ENCODE peak calls at places on chromosomes 6 and 20, in five cellular contexts. I is K562, R is GM12878, A is HepG2, Y is H1. K is an unnamed sample. For H3K9me3, the result is how much of the 10 kb centered on the place peaks cover.

GRCh38 chr20:37947943-37948342 is 45.0 kb downstream of the VSTM2L start:
- DNase-seq in I (no peak), A (no peak), R (no peak), Y (no peak), K (no peak)

GRCh38 chr6:161272600-161273355 is 1.1 kb downstream of the AGPAT4 start:
- DNase-seq in I (no peak), Y (no peak), R (no peak), A (no peak), K (peak)

GRCh38 chr6:33838979-33839378 is 35.2 kb upstream of the MLN start:
- DNase-seq in Y (no peak), R (no peak), A (no peak), I (no peak), K (no peak)

GRCh38 chr6:107690864-107691661 is 133.1 kb downstream of the SCML4 start:
- DNase-seq in I (no peak), Y (no peak), A (no peak), R (no peak), K (no peak)

GRCh38 chr6:155327326-155328073 is 13.2 kb upstream of the TFB1M start:
- DNase-seq in R (no peak), A (peak), Y (no peak), I (peak), K (peak)

GRCh38 chr20:53786071-53786444 is 192.4 kb upstream of the ZNF217 start:
- DNase-seq in A (no peak), R (no peak), I (no peak), Y (no peak), K (no peak)

GRCh38 chr6:96649926-96650325 is 87.0 kb downstream of the FHL5 start:
- DNase-seq in I (no peak), A (no peak), Y (no peak), R (no peak), K (no peak)

GRCh38 chr20:47790032-47790965 is 5.0 kb upstream of the SULF2 start:
- DNase-seq in Y (no peak), I (no peak), A (no peak), R (no peak), K (no peak)

GRCh38 chr6:64330694-64331309 is 695.2 kb downstream of the PHF3 start:
- DNase-seq in R (peak), I (no peak), Y (peak), A (peak), K (no peak)

GRCh38 chr6:14524319-14524718 is 406.7 kb downstream of the CD83 start:
- DNase-seq in A (no peak), Y (no peak), I (no peak), R (no peak), K (no peak)

GRCh38 chr6:16805190-16805860 is 44.1 kb upstream of the ATXN1 start:
- DNase-seq in I (no peak), R (no peak), Y (no peak), A (peak), K (no peak)

GRCh38 chr6:27644528-27644927 is 171.6 kb upstream of the ZNF184 start:
- DNase-seq in A (no peak), R (no peak), I (peak), Y (no peak), K (no peak)

GRCh38 chr6:11425431-11425871 is 112.1 kb upstream of the TMEM170B start:
- DNase-seq in Y (no peak), R (no peak), I (no peak), A (peak), K (no peak)

GRCh38 chr6:161369339-161369738 is 95.5 kb upstream of the AGPAT4 start:
- DNase-seq in A (no peak), R (no peak), I (no peak), Y (no peak), K (no peak)

GRCh38 chr20:7579888-7580287 is 360.4 kb downstream of the HAO1 start:
- DNase-seq in Y (no peak), I (no peak), A (no peak), R (no peak), K (no peak)

GRCh38 chr6:1834641-1835516 is 225.2 kb downstream of the FOXC1 start:
- DNase-seq in R (no peak), I (no peak), A (no peak), Y (no peak), K (no peak)

GRCh38 chr6:145647602-145648001 is 87.7 kb downstream of the EPM2A start:
- DNase-seq in I (no peak), R (no peak), Y (no peak), A (no peak), K (no peak)

GRCh38 chr6:99589290-99589672 is 17.4 kb upstream of the PRDM13 start:
- DNase-seq in R (no peak), A (no peak), Y (no peak), I (no peak), K (no peak)

GRCh38 chr20:18322551-18322950 is 34.2 kb downstream of the ZNF133 start:
- DNase-seq in A (no peak), R (no peak), I (no peak), Y (no peak), K (no peak)

GRCh38 chr6:131116755-131117360 is 18.4 kb upstream of the AKAP7 start:
- DNase-seq in I (peak), R (no peak), A (peak), Y (no peak), K (peak)

GRCh38 chr20:32501709-32502108 is 83.4 kb downstream of the NOL4L start:
- DNase-seq in I (no peak), Y (no peak), A (no peak), R (no peak), K (no peak)

GRCh38 chr6:74752303-74752702 is 453.6 kb downstream of the COL12A1 start:
- DNase-seq in Y (no peak), I (no peak), A (no peak), R (no peak), K (no peak)

GRCh38 chr6:112433457-112433856 is 86.3 kb downstream of the RFPL4B start:
- DNase-seq in Y (no peak), R (no peak), I (no peak), A (no peak), K (no peak)

GRCh38 chr6:41360314-41360685 is 24.9 kb downstream of the NCR2 start:
- DNase-seq in A (no peak), I (no peak), R (no peak), Y (no peak), K (no peak)

GRCh38 chr6:12490376-12490903 is 200.3 kb downstream of the EDN1 start:
- DNase-seq in A (no peak), Y (no peak), R (no peak), I (no peak), K (no peak)

GRCh38 chr6:56595490-56596122 is 47.1 kb downstream of the DST start:
- DNase-seq in Y (no peak), I (peak), A (peak), R (peak), K (peak)

GRCh38 chr6:43865947-43866346 is 95.9 kb downstream of the VEGFA start:
- DNase-seq in R (no peak), I (no peak), A (no peak), Y (no peak), K (no peak)

GRCh38 chr6:83488448-83488847 is 23.9 kb upstream of the PRSS35 start:
- DNase-seq in R (no peak), A (no peak), I (no peak), Y (no peak), K (no peak)

GRCh38 chr20:3927486-3928291 is 38.5 kb downstream of the PANK2 start:
- DNase-seq in I (peak), A (no peak), R (no peak), Y (no peak), K (no peak)

GRCh38 chr6:31729979-31730630 is 1.0 kb upstream of the DDAH2 start:
- DNase-seq in A (peak), R (no peak), I (peak), Y (peak), K (peak)

GRCh38 chr6:9225441-9225871 is 790.1 kb upstream of the SLC35B3 start:
- DNase-seq in A (no peak), I (no peak), R (no peak), Y (no peak), K (no peak)

GRCh38 chr6:166162599-166163342 is 4.9 kb downstream of the TBXT start:
- DNase-seq in I (no peak), Y (no peak), A (no peak), R (no peak), K (no peak)

GRCh38 chr6:57109905-57110304 is 19.9 kb downstream of the ZNF451 start:
- DNase-seq in A (no peak), Y (no peak), R (no peak), I (no peak), K (no peak)

GRCh38 chr6:90660971-90661370 is 74.1 kb upstream of the MAP3K7 start:
- DNase-seq in Y (no peak), I (no peak), R (no peak), A (no peak), K (no peak)

GRCh38 chr20:35954200-35954906 is at the start of gene SCAND1:
- DNase-seq in A (peak), I (peak), Y (peak), R (peak), K (peak)

GRCh38 chr20:10699941-10700340 is 26.1 kb upstream of the JAG1 start:
- DNase-seq in A (no peak), I (no peak), Y (no peak), R (no peak), K (no peak)
- H3K9me3 ChIP-seq in A (under half), I (under half), Y (under half), R (under half), K (under half)

GRCh38 chr6:93787841-93788240 is 368.5 kb upstream of the EPHA7 start:
- DNase-seq in A (no peak), Y (no peak), R (no peak), I (no peak), K (no peak)
- TF ChIP-seq SRF in A (no peak), Y (no peak), R (no peak), I (no peak), K (no peak)

DNA sequence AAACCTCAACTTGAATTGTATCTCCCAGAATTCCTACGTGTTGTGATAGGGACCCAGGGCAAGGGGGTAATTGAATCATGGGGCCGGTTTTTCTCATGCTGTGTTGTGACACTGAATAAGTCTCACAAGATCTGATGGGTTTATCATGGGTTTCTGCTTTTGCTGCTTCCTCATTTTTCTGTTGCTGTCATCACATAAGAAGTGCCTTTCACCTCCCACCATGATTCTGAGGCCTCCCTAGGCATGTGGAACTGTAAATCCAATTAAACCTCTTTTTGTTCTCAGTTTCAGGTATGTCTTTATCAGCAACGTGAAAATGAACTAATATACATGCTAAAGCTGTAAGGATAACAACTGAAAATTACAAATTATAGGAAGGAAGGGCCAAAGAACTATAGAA is 88.3 kb downstream of the CDYL start:
- DNase-seq in A (no peak), Y (no peak), I (no peak), R (no peak), K (no peak)
- H3K9me3 ChIP-seq in A (under half), Y (under half), I (under half), R (under half), K (under half)

GRCh38 chr6:137416376-137417109 is 77.7 kb downstream of the OLIG3 start:
- DNase-seq in I (no peak), A (no peak), R (no peak), Y (no peak), K (no peak)
- TF ChIP-seq SRF in I (no peak), A (no peak), R (no peak), Y (no peak), K (no peak)

GRCh38 chr6:168016176-168016620 is 18.7 kb downstream of the KIF25 start:
- DNase-seq in A (no peak), R (no peak), Y (no peak), I (no peak), K (no peak)
- H3K9me3 ChIP-seq in A (under half), R (under half), Y (under half), I (under half), K (under half)

GRCh38 chr20:20462185-20462584 is 94.3 kb downstream of the INSM1 start:
- DNase-seq in R (no peak), Y (no peak), I (no peak), A (no peak), K (no peak)

GRCh38 chr20:20461526-20461925 is 93.6 kb downstream of the INSM1 start:
- DNase-seq in Y (no peak), I (no peak), A (no peak), R (no peak), K (no peak)

GRCh38 chr20:20463933-20464374 is 96.0 kb downstream of the INSM1 start:
- DNase-seq in A (no peak), R (peak), Y (peak), I (no peak), K (no peak)

GRCh38 chr20:20466341-20466879 is 98.5 kb downstream of the INSM1 start:
- DNase-seq in I (no peak), Y (no peak), R (peak), A (no peak), K (no peak)

GRCh38 chr20:20465259-20465658 is 97.4 kb downstream of the INSM1 start:
- DNase-seq in A (no peak), I (no peak), Y (no peak), R (no peak), K (no peak)
- TF ChIP-seq SRF in A (no peak), I (no peak), Y (no peak), R (no peak), K (no peak)

DNA sequence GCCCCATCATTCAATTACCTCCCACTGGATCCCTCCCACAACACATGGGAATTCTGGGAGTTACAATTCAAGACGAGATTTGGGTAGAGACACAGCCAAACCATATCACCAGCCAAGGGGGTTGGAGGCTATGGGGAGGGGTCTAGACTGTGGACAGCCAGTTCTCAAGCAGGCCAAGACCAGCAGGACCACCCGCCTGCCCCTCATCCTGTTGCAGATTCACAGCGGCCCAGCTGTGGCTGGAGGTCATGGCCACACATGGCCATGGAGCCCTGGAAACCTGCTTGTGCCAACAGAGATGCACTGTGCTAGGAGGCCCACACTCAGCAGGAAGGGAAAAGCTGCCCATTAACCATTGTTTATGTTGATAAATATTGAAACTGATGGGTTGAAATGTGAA is 240.5 kb downstream of the TTLL2 start:
- DNase-seq in Y (no peak), I (no peak), R (no peak), A (no peak), K (no peak)
- H3K9me3 ChIP-seq in Y (under half), I (under half), R (under half), A (under half), K (under half)

DNA sequence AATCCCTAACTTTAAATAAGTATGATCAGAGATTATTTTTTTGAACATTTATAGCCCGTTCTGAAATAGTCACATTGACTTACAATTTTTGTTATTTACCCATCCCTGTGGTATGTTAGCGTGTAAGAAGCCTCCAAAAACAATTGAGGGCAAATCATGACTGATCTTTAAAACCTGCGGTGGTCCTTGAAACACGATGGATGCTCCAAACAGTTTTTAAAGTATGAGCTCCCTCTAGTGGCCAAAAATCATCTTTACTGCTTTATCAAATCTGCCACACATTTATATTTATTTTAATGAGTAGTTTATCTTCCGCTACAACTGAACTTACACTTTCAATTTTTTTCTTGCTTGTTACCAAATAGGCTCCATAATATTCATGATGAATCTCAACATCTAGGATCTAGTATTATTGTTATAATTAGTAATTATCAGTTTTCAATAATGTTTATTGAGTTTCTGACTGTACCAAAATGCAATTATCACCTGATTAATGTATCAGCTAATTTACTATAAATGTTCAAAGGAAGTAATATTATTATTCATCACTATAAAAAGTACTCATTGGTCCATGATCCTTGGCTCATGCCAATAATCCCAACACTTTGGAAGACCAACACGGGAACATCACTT is 52.2 kb downstream of the MARCKS start:
- DNase-seq in A (peak), R (peak), Y (peak), I (peak), K (peak)
- TF ChIP-seq SRF in A (no peak), R (no peak), Y (no peak), I (no peak), K (no peak)

DNA sequence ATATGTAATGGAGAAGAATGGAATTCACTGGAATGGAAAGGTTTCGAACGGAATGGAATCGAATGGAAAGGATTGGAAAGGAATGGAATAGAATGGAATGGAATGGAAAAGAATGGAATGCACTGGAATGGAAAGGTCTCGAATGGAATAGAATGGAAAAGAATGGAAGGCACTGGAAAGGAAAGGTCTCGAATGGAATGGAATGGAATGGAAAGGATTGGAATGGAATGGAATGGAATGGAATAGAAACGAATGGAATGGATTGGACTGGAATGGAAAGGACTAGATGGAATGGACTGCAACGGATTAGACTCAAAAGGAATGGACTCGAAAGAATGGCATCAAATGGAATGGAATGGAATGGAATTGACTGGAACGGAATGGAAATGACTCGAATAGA is 20.5 kb upstream of the DEFB115 start:
- DNase-seq in R (no peak), A (no peak), I (no peak), Y (no peak), K (no peak)
- H3K9me3 ChIP-seq in R (under half), A (half or more), I (under half), Y (under half), K (half or more)

K was measured in HCT116.